ENCODE peak calls at places on chromosome 1, in nine cellular contexts. R is bronchial epithelial cell; G is Jurkat, Clone E6-1; W is uterus; J is brain microvascular endothelial cell; A is astrocyte of the cerebellum; O is heart left ventricle; H is aorta; I is cardiac muscle cell. X is an unnamed sample.
A peak's percentile ranks its signal among the peaks of the same experiment; 100 is the strongest.

GRCh38 chr1:63920154-63921117 is 146.6 kb downstream of the ROR1 start:
- DNase-seq in G (no peak), H (no peak), J (peak; percentile 96), A (peak; percentile 89), O (no peak), W (no peak), R (peak; percentile 78), I (peak; percentile 78), X (no peak)

GRCh38 chr1:230772457-230773395 is 25.5 kb downstream of the CAPN9 start:
- DNase-seq in R (peak; percentile 68), W (no peak), A (peak; percentile 29), O (peak; percentile 65), I (peak; percentile 60), J (peak; percentile 59), H (no peak), G (no peak), X (no peak)

GRCh38 chr1:223175633-223176032 is 32.6 kb upstream of the TLR5 start:
- DNase-seq in J (no peak), O (no peak), A (no peak), W (no peak), I (no peak), R (no peak), G (no peak), H (no peak), X (no peak)

GRCh38 chr1:29639156-29639736 is 402.9 kb downstream of the PTPRU start:
- DNase-seq in G (no peak), R (peak; percentile 75), J (no peak), W (no peak), O (no peak), A (no peak), H (no peak), I (no peak), X (no peak)

GRCh38 chr1:232143315-232143886 is 486.5 kb downstream of the SIPA1L2 start:
- DNase-seq in G (no peak), A (no peak), I (peak; percentile 18), R (no peak), O (no peak), H (no peak), J (no peak), W (no peak), X (no peak)

GRCh38 chr1:8516793-8517556 is 199.1 kb downstream of the SLC45A1 start:
- DNase-seq in J (no peak), R (peak; percentile 10), A (no peak), H (no peak), I (no peak), G (peak; percentile 79), W (no peak), O (no peak), X (peak; percentile 79)

GRCh38 chr1:116172666-116173065 is 61.5 kb downstream of the MAB21L3 start:
- DNase-seq in I (no peak), G (no peak), A (no peak), H (no peak), O (no peak), J (no peak), W (no peak), R (no peak), X (no peak)

GRCh38 chr1:163820748-163821147 is 499.0 kb downstream of the NUF2 start:
- DNase-seq in A (no peak), H (no peak), J (no peak), I (no peak), R (peak; percentile 14), G (no peak), W (no peak), O (no peak), X (no peak)

GRCh38 chr1:155296660-155297059 is 4.6 kb downstream of the PKLR start:
- DNase-seq in J (no peak), O (no peak), A (no peak), R (no peak), I (no peak), W (no peak), H (no peak), G (no peak), X (no peak)

GRCh38 chr1:155294520-155295182 is 6.6 kb downstream of the PKLR start:
- DNase-seq in J (no peak), O (no peak), I (no peak), A (no peak), H (no peak), W (no peak), G (no peak), R (no peak), X (no peak)

GRCh38 chr1:155297431-155297830 is 3.8 kb downstream of the PKLR start:
- DNase-seq in I (no peak), W (no peak), J (no peak), O (no peak), G (no peak), R (no peak), A (no peak), H (no peak), X (no peak)

GRCh38 chr1:155295942-155296267 is 5.3 kb downstream of the PKLR start:
- DNase-seq in I (no peak), G (no peak), A (no peak), R (no peak), W (no peak), O (no peak), J (no peak), H (no peak), X (no peak)

DNA sequence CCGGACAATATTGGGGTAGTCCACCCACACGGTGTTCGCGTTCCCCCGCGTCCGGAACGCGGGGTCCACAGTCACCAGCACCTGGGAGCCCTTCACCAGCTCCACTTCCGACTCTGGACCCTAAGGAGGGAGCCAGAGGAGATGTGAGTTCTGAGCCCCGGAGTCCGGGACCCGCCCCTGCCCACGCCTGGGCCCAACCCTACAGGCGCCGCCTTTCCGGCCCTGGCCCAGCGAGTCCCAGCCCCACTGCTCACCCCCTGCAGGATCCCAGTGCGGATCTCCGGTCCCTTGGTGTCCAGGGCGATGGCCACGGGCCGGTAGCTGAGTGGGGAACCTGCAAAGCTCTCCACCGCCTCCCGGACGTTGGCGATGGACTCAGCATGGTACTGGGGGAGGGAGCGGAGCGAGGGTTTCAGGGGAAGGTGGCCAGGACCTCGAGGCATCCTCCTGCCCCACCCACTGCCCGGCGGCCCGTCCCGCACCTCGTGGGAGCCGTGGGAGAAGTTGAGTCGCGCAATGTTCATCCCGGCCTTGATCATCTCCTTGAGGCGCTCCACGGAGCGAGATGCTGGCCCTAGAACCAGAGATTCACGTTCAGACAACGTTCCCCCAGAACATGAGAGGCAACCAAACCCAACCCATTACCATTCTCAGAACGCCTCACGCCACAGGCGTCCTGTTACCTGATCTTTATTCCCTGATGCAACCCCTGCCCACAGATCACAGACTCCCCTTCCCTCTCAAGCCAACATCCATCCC is 5.9 kb downstream of the PKLR start:
- DNase-seq in R (no peak), G (no peak), O (no peak), A (no peak), J (no peak), H (no peak), W (no peak), I (no peak), X (no peak)
- H3K4me3 ChIP-seq in R (peak overlapping the region; percentile 9), G (no peak overlapping the region), O (peak overlapping the region; percentile 11), A (no peak overlapping the region), J (no peak overlapping the region), H (no peak overlapping the region), W (no peak overlapping the region), I (no peak overlapping the region), X (no peak overlapping the region)

GRCh38 chr1:99644302-99645004 is 1.5 kb upstream of the PALMD start:
- DNase-seq in H (no peak), G (no peak), O (no peak), I (no peak), R (peak; percentile 30), W (no peak), J (no peak), A (no peak), X (no peak)

GRCh38 chr1:99645199-99645598 is 714 bp upstream of the PALMD start:
- DNase-seq in I (no peak), O (peak; percentile 54), R (peak; percentile 88), G (no peak), W (peak; percentile 20), J (no peak), A (no peak), H (no peak), X (no peak)

GRCh38 chr1:99647460-99647859 is 1.5 kb downstream of the PALMD start:
- DNase-seq in R (peak; percentile 37), G (no peak), A (no peak), O (no peak), J (no peak), I (no peak), W (no peak), H (no peak), X (no peak)

GRCh38 chr1:99646885-99647284 is 972 bp downstream of the PALMD start:
- DNase-seq in G (no peak), O (no peak), W (no peak), J (no peak), R (peak; percentile 8), H (no peak), I (no peak), A (no peak), X (no peak)

GRCh38 chr1:99645699-99646531 is at the start of gene PALMD:
- DNase-seq in I (peak; percentile 47), J (no peak), R (peak; percentile 82), A (no peak), G (no peak), H (peak; percentile 77), O (peak; percentile 63), W (peak; percentile 24), X (no peak)
- H3K4me3 ChIP-seq in I (no peak within 1 kb of the TSS), J (peak within 1 kb of the TSS; percentile 2), R (peak within 1 kb of the TSS; percentile 57), A (peak within 1 kb of the TSS; percentile 4), G (no peak within 1 kb of the TSS), H (peak within 1 kb of the TSS; percentile 7), O (peak within 1 kb of the TSS; percentile 33), W (peak within 1 kb of the TSS; percentile 37), X (no peak within 1 kb of the TSS)

DNA sequence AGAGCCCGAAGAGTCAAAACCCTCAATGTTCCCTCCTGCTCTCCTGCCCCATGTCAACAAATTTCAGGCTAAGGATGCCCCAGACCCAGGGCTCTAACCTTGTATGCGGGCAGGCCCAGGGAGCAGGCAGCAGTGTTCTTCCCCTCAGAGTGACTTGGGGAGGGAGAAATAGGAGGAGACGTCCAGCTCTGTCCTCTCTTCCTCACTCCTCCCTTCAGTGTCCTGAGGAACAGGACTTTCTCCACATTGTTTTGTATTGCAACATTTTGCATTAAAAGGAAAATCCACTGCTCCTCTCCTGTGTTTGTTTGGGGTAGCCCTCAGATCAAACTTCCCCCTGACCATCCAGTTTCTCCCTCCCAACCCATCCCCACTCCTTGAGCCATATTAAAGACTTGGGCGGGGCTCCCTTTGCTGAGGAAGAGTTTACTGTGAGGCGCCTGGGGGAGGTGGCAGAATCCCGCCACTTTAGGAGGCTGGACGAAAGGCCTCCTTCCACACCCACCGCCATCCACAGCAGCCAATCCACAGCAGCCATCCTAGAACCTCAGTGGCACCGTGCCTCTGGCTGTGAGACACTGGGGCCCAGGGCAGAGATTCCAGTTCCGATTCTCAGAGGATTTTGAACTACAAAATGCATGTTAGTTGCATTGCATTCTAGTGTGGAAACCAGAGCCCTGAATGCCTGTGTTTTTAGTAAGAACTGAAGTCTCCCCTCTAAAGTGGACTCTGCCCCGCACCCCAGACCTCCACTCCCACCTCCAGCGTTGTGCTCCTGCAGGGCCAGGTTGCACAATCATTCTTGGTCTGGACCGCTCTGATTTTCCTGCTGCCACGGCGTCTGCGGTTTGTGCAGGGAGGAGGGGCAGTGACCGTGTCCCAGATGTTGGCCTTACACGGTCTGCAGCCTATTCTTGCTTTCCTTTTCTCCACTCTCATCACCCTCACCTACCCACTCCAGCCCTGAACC is 3.0 kb downstream of the OLFML3 start:
- DNase-seq in J (peak; percentile 56), I (peak; percentile 10), H (peak; percentile 87), O (peak; percentile 61), A (peak; percentile 36), G (no peak), R (peak; percentile 34), W (peak; percentile 83), X (no peak)
- H3K4me3 ChIP-seq in J (no peak overlapping the region), I (no peak overlapping the region), H (peak overlapping the region; percentile 23), O (no peak overlapping the region), A (no peak overlapping the region), G (no peak overlapping the region), R (no peak overlapping the region), W (peak overlapping the region; percentile 32), X (no peak overlapping the region)

DNA sequence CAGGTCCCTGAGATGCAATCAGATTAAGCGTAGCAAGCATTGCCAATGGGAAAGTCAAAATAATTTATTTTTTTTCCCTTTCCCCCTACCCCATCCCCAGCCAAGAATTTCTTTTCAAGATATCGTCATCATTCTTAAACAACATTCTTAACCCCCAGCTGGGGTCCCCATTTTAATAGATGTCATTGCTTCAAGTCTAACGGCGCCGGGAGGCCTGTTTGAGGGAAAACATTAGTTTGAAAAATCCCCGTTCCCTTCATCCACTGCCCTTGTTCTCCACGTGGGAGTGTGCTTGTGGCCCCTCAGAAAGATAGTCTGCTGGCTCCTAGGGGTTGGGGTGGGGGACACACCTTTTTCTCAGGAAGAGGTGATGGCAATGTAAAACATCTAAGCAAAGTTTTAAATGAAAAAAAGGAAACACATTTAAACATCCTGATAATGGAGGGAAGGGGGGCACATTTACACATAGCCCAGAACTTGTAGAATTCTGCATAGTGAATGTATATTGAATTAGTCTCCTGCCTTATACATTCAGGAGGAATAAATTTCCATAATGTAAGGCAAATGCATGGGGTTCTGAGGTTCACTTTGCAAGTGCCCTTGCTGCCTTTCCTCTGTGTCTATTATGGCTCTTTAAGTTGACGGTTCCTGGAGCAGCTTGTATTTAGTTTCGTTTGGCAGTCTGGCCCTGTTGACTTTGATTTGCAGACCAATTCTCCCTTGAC is 6.8 kb downstream of the TRNP1 start:
- DNase-seq in G (no peak), A (no peak), I (no peak), W (no peak), H (no peak), R (no peak), J (no peak), O (no peak), X (no peak)
- H3K4me3 ChIP-seq in G (no peak overlapping the region), A (no peak overlapping the region), I (no peak overlapping the region), W (no peak overlapping the region), H (no peak overlapping the region), R (no peak overlapping the region), J (no peak overlapping the region), O (no peak overlapping the region), X (no peak overlapping the region)